ENCODE peak calls at places on chromosomes 3 and 15, in eight cellular contexts. O is Karpas-422; V is colonic mucosa; B is CD4-positive, CD25-positive, alpha-beta regulatory T cell; H is CD8-positive, alpha-beta T cell; R is heart left ventricle; Y is uterus; D is A673. P is an unnamed sample.

GRCh38 chr15:100900136-100900894 is 18.8 kb upstream of the LRRK1 start:
- DNase-seq in O (no peak), V (peak; percentile 51), B (no peak), H (no peak), R (no peak), Y (no peak), D (peak; percentile 69), P (no peak)

GRCh38 chr15:74835312-74835823 is 7.6 kb downstream of the ULK3 start:
- DNase-seq in O (peak; percentile 74), V (peak; percentile 80), B (peak; percentile 19), H (peak; percentile 38), R (peak; percentile 44), Y (no peak), D (peak; percentile 77), P (peak; percentile 38)

GRCh38 chr3:104176706-104177105 is 1190.0 kb upstream of the ALCAM start:
- DNase-seq in O (no peak), V (no peak), B (no peak), H (no peak), R (no peak), Y (no peak), D (no peak), P (no peak)

GRCh38 chr3:126342211-126342610 is 15.0 kb downstream of the KLF15 start:
- DNase-seq in O (no peak), V (no peak), B (no peak), H (no peak), R (peak; percentile 7), Y (no peak), D (no peak), P (no peak)

GRCh38 chr3:109888026-109888425 is 550.7 kb upstream of the DPPA4 start:
- DNase-seq in O (no peak), V (no peak), B (no peak), H (no peak), R (no peak), Y (no peak), D (no peak), P (no peak)

GRCh38 chr3:47017504-47018268 is 38.2 kb downstream of the NBEAL2 start:
- DNase-seq in O (no peak), V (no peak), B (no peak), H (no peak), R (no peak), Y (no peak), D (peak; percentile 73), P (no peak)

GRCh38 chr3:40990062-40990456 is 209.2 kb upstream of the CTNNB1 start:
- DNase-seq in O (no peak), V (no peak), B (no peak), H (no peak), R (no peak), Y (no peak), D (no peak), P (no peak)

GRCh38 chr3:12964713-12965612 is 108.3 kb downstream of the IQSEC1 start:
- DNase-seq in O (no peak), V (peak; percentile 63), B (no peak), H (no peak), R (no peak), Y (no peak), D (no peak), P (no peak)

DNA sequence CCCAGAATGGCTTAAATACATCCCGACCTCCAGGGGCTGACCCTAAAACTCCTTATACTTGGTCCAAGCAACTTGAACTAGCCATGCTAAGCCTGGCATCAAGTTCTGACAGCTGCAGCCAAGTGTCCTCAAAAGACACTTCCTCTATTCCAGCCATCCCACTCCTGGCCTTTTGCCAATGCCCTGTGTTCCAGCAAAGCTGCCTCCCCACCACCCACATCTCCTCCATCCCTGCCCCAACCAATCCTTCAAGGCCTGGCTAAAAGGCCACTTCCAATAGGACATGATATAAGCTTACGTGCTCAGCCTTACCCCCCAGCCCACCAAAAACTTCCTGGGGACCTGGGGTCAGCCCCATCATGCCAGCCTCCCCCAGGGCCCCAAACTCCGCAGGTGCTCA is 40.9 kb downstream of the SEMA3G start:
- DNase-seq in O (no peak), V (no peak), B (no peak), H (no peak), R (no peak), Y (no peak), D (no peak), P (no peak)
- H3K36me3 ChIP-seq in O (peaks cover 13% of the 10 kb centered on the region), V (peaks cover 22% of the 10 kb centered on the region), B (peaks cover 78% of the 10 kb centered on the region), H (peaks cover 67% of the 10 kb centered on the region), R (peaks cover 84% of the 10 kb centered on the region), Y (no peaks in the 10 kb centered on the region), D (peaks cover 6% of the 10 kb centered on the region), P (peaks cover 85% of the 10 kb centered on the region)

DNA sequence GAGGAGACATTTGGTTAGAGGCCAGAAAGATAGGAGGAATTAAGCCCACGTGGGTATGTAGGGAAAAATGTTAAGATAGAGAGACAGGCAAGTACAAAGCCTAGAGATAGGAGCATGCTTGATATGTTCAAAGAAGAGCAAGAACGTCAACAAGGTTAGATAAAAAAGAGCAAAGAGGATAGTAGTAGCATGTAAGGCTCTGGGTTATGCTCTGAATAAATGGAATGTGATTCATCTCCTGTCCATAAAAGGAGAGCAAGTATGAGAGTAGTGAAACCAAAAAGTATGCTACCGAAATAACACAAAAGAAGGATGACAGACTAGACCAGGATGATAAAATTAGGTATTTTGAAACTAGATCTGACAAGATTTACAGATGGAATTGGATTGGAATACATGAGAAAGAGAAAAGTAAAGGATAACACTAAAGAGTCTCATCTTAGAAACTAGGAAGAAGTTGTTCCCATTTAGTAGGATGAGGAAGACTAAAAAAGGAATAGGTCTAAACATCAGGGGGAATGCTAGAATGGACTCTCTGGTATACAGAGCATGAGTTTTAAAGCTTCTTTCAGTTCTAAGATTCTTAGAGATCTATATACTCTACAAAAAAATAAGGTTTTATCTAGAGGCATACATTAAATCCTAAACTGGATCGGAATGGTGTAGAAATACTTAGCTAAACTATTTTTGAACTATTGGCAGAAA is 59.1 kb downstream of the TRPM7 start:
- DNase-seq in O (no peak), V (no peak), B (no peak), H (no peak), R (no peak), Y (no peak), D (no peak), P (no peak)
- H3K36me3 ChIP-seq in O (peaks cover 34% of the 10 kb centered on the region), V (no peaks in the 10 kb centered on the region), B (peaks cover 64% of the 10 kb centered on the region), H (peaks cover 31% of the 10 kb centered on the region), R (peaks cover 100% of the 10 kb centered on the region), Y (no peaks in the 10 kb centered on the region), D (peaks cover 47% of the 10 kb centered on the region), P (peaks cover 33% of the 10 kb centered on the region)

GRCh38 chr15:41051139-41051538 is 64.9 kb downstream of the INO80 start:
- DNase-seq in O (no peak), V (no peak), B (no peak), H (no peak), R (no peak), Y (no peak), D (no peak), P (no peak)

GRCh38 chr15:41061667-41062066 is 54.4 kb downstream of the INO80 start:
- DNase-seq in O (no peak), V (no peak), B (no peak), H (no peak), R (no peak), Y (no peak), D (no peak), P (no peak)

GRCh38 chr15:41055706-41056105 is 60.4 kb downstream of the INO80 start:
- DNase-seq in O (no peak), V (no peak), B (no peak), H (no peak), R (no peak), Y (no peak), D (no peak), P (no peak)

DNA sequence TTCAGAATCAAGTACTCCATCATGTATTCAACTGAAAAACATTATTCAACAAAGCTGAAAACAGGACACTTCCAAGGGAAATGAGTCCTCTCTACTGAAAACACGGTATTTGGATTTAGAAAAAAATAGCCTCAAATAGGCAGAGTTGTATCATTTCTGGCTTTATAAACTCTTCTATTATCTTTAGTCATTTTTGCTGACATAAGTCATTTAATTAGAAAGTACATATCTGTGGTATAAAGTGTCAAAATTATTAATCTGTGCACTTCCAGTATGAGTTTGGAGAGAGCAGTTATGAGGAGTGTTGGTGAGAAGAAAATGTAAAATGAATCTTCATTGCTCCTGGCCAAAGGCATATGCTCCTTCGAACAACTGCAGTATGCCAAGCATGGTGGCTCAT is 59.3 kb downstream of the INO80 start:
- DNase-seq in O (no peak), V (no peak), B (no peak), H (no peak), R (no peak), Y (no peak), D (no peak), P (no peak)
- H3K36me3 ChIP-seq in O (peaks cover 61% of the 10 kb centered on the region), V (peaks cover 10% of the 10 kb centered on the region), B (peaks cover 85% of the 10 kb centered on the region), H (peaks cover 28% of the 10 kb centered on the region), R (peaks cover 98% of the 10 kb centered on the region), Y (no peaks in the 10 kb centered on the region), D (peaks cover 80% of the 10 kb centered on the region), P (peaks cover 35% of the 10 kb centered on the region)

GRCh38 chr15:64854526-64854925 is 12.8 kb downstream of the PLEKHO2 start:
- DNase-seq in O (no peak), V (no peak), B (no peak), H (no peak), R (no peak), Y (no peak), D (no peak), P (no peak)
- H3K36me3 ChIP-seq in O (no peaks in the 10 kb centered on the region), V (no peaks in the 10 kb centered on the region), B (peaks cover 79% of the 10 kb centered on the region), H (peaks cover 22% of the 10 kb centered on the region), R (peaks cover 77% of the 10 kb centered on the region), Y (no peaks in the 10 kb centered on the region), D (no peaks in the 10 kb centered on the region), P (peaks cover 57% of the 10 kb centered on the region)

P was measured in CD4-positive, alpha-beta memory T cell.